ENCODE peak calls at places on chromosome 13, in six cellular contexts. One of them, this sample, is unnamed.

GRCh38 chr13:113625965-113626661 is 31.9 kb downstream of the ATP4B start:
- DNase-seq in fibroblast of mammary gland: no peak
- DNase-seq in CD8-positive, alpha-beta memory T cell: no peak
- DNase-seq in keratinocyte: no peak
- DNase-seq in cardiac fibroblast: peak; percentile 48
- DNase-seq in ovary: peak; percentile 32
- DNase-seq in this sample: peak; percentile 36

GRCh38 chr13:27922974-27923612 is 3.3 kb downstream of the PDX1 start:
- DNase-seq in fibroblast of mammary gland: no peak
- DNase-seq in CD8-positive, alpha-beta memory T cell: no peak
- DNase-seq in keratinocyte: no peak
- DNase-seq in cardiac fibroblast: no peak
- DNase-seq in ovary: no peak
- DNase-seq in this sample: no peak

GRCh38 chr13:40589285-40590109 is 76.9 kb downstream of the FOXO1 start:
- DNase-seq in fibroblast of mammary gland: peak; percentile 83
- DNase-seq in CD8-positive, alpha-beta memory T cell: no peak
- DNase-seq in keratinocyte: peak; percentile 33
- DNase-seq in cardiac fibroblast: peak; percentile 93
- DNase-seq in ovary: no peak
- DNase-seq in this sample: no peak

GRCh38 chr13:44331912-44332840 is 41.4 kb upstream of the SERP2 start:
- DNase-seq in fibroblast of mammary gland: peak; percentile 90
- DNase-seq in CD8-positive, alpha-beta memory T cell: no peak
- DNase-seq in keratinocyte: no peak
- DNase-seq in cardiac fibroblast: peak; percentile 72
- DNase-seq in ovary: peak; percentile 92
- DNase-seq in this sample: no peak

GRCh38 chr13:25906211-25906661 is 145.6 kb downstream of the SHISA2 start:
- DNase-seq in fibroblast of mammary gland: no peak
- DNase-seq in CD8-positive, alpha-beta memory T cell: no peak
- DNase-seq in keratinocyte: no peak
- DNase-seq in cardiac fibroblast: no peak
- DNase-seq in ovary: no peak
- DNase-seq in this sample: no peak

GRCh38 chr13:90732049-90732448 is 615.4 kb upstream of the MIR17HG start:
- DNase-seq in fibroblast of mammary gland: no peak
- DNase-seq in CD8-positive, alpha-beta memory T cell: no peak
- DNase-seq in keratinocyte: no peak
- DNase-seq in cardiac fibroblast: no peak
- DNase-seq in ovary: no peak
- DNase-seq in this sample: no peak

GRCh38 chr13:49998714-49999624 is 2.1 kb downstream of the TRIM13 start:
- DNase-seq in fibroblast of mammary gland: no peak
- DNase-seq in CD8-positive, alpha-beta memory T cell: no peak
- DNase-seq in keratinocyte: no peak
- DNase-seq in cardiac fibroblast: no peak
- DNase-seq in ovary: no peak
- DNase-seq in this sample: no peak

GRCh38 chr13:112562254-112562653 is 25.7 kb downstream of the TUBGCP3 start:
- DNase-seq in fibroblast of mammary gland: no peak
- DNase-seq in CD8-positive, alpha-beta memory T cell: no peak
- DNase-seq in keratinocyte: no peak
- DNase-seq in cardiac fibroblast: no peak
- DNase-seq in ovary: no peak
- DNase-seq in this sample: no peak

GRCh38 chr13:35489050-35489449 is 12.6 kb upstream of the MAB21L1 start:
- DNase-seq in fibroblast of mammary gland: no peak
- DNase-seq in CD8-positive, alpha-beta memory T cell: no peak
- DNase-seq in keratinocyte: no peak
- DNase-seq in cardiac fibroblast: no peak
- DNase-seq in ovary: no peak
- DNase-seq in this sample: no peak

GRCh38 chr13:77038907-77039470 is 12.0 kb upstream of the FBXL3 start:
- DNase-seq in fibroblast of mammary gland: no peak
- DNase-seq in CD8-positive, alpha-beta memory T cell: no peak
- DNase-seq in keratinocyte: no peak
- DNase-seq in cardiac fibroblast: no peak
- DNase-seq in ovary: no peak
- DNase-seq in this sample: no peak

GRCh38 chr13:54750521-54750920 is 1721.9 kb downstream of the OLFM4 start:
- DNase-seq in fibroblast of mammary gland: no peak
- DNase-seq in CD8-positive, alpha-beta memory T cell: no peak
- DNase-seq in keratinocyte: no peak
- DNase-seq in cardiac fibroblast: no peak
- DNase-seq in ovary: no peak
- DNase-seq in this sample: no peak

GRCh38 chr13:38350114-38350617 is 515 bp downstream of the UFM1 start:
- DNase-seq in fibroblast of mammary gland: peak; percentile 53
- DNase-seq in CD8-positive, alpha-beta memory T cell: no peak
- DNase-seq in keratinocyte: no peak
- DNase-seq in cardiac fibroblast: peak; percentile 66
- DNase-seq in ovary: peak; percentile 72
- DNase-seq in this sample: peak; percentile 89

GRCh38 chr13:106432636-106433035 is 102.8 kb downstream of the EFNB2 start:
- DNase-seq in fibroblast of mammary gland: peak; percentile 33
- DNase-seq in CD8-positive, alpha-beta memory T cell: no peak
- DNase-seq in keratinocyte: peak; percentile 4
- DNase-seq in cardiac fibroblast: peak; percentile 2
- DNase-seq in ovary: no peak
- DNase-seq in this sample: no peak

GRCh38 chr13:105202384-105202783 is 1333.1 kb downstream of the EFNB2 start:
- DNase-seq in fibroblast of mammary gland: peak; percentile 6
- DNase-seq in CD8-positive, alpha-beta memory T cell: no peak
- DNase-seq in keratinocyte: no peak
- DNase-seq in cardiac fibroblast: peak; percentile 42
- DNase-seq in ovary: no peak
- DNase-seq in this sample: no peak

GRCh38 chr13:57629821-57630235 is 1.7 kb upstream of the PCDH17 start:
- DNase-seq in fibroblast of mammary gland: peak; percentile 67
- DNase-seq in CD8-positive, alpha-beta memory T cell: peak; percentile 20
- DNase-seq in keratinocyte: no peak
- DNase-seq in cardiac fibroblast: peak; percentile 80
- DNase-seq in ovary: peak; percentile 70
- DNase-seq in this sample: peak; percentile 84

GRCh38 chr13:113090415-113090770 is 15.2 kb upstream of the F7 start:
- DNase-seq in fibroblast of mammary gland: no peak
- DNase-seq in CD8-positive, alpha-beta memory T cell: no peak
- DNase-seq in keratinocyte: no peak
- DNase-seq in cardiac fibroblast: no peak
- DNase-seq in ovary: no peak
- DNase-seq in this sample: peak; percentile 19

GRCh38 chr13:50843256-50844043 is at the start of gene DLEU7:
- DNase-seq in fibroblast of mammary gland: no peak
- DNase-seq in CD8-positive, alpha-beta memory T cell: no peak
- DNase-seq in keratinocyte: no peak
- DNase-seq in cardiac fibroblast: no peak
- DNase-seq in ovary: no peak
- DNase-seq in this sample: no peak

GRCh38 chr13:72255908-72256307 is 388.9 kb upstream of the DACH1 start:
- DNase-seq in fibroblast of mammary gland: peak; percentile 0
- DNase-seq in CD8-positive, alpha-beta memory T cell: no peak
- DNase-seq in keratinocyte: no peak
- DNase-seq in cardiac fibroblast: peak; percentile 30
- DNase-seq in ovary: no peak
- DNase-seq in this sample: no peak

GRCh38 chr13:48593551-48593950 is 60.2 kb upstream of the CYSLTR2 start:
- DNase-seq in fibroblast of mammary gland: no peak
- DNase-seq in CD8-positive, alpha-beta memory T cell: no peak
- DNase-seq in keratinocyte: no peak
- DNase-seq in cardiac fibroblast: no peak
- DNase-seq in ovary: no peak
- DNase-seq in this sample: no peak

GRCh38 chr13:89375839-89376238 is 1704.7 kb downstream of the SLITRK5 start:
- DNase-seq in fibroblast of mammary gland: peak; percentile 74
- DNase-seq in CD8-positive, alpha-beta memory T cell: no peak
- DNase-seq in keratinocyte: no peak
- DNase-seq in cardiac fibroblast: peak; percentile 78
- DNase-seq in ovary: no peak
- DNase-seq in this sample: no peak

GRCh38 chr13:60165391-60166099 is 1.8 kb upstream of the DIAPH3 start:
- DNase-seq in fibroblast of mammary gland: no peak
- DNase-seq in CD8-positive, alpha-beta memory T cell: no peak
- DNase-seq in keratinocyte: no peak
- DNase-seq in cardiac fibroblast: no peak
- DNase-seq in ovary: no peak
- DNase-seq in this sample: no peak

GRCh38 chr13:50122465-50122864 is 107.2 kb downstream of the KCNRG start:
- DNase-seq in fibroblast of mammary gland: no peak
- DNase-seq in CD8-positive, alpha-beta memory T cell: no peak
- DNase-seq in keratinocyte: no peak
- DNase-seq in cardiac fibroblast: no peak
- DNase-seq in ovary: no peak
- DNase-seq in this sample: no peak

GRCh38 chr13:32660227-32660626 is 74.0 kb downstream of the PDS5B start:
- DNase-seq in fibroblast of mammary gland: no peak
- DNase-seq in CD8-positive, alpha-beta memory T cell: no peak
- DNase-seq in keratinocyte: no peak
- DNase-seq in cardiac fibroblast: no peak
- DNase-seq in ovary: no peak
- DNase-seq in this sample: no peak

GRCh38 chr13:35882722-35883497 is 248.3 kb downstream of the DCLK1 start:
- DNase-seq in fibroblast of mammary gland: no peak
- DNase-seq in CD8-positive, alpha-beta memory T cell: no peak
- DNase-seq in keratinocyte: no peak
- DNase-seq in cardiac fibroblast: no peak
- DNase-seq in ovary: no peak
- DNase-seq in this sample: no peak

GRCh38 chr13:40401911-40402776 is 264.3 kb downstream of the FOXO1 start:
- DNase-seq in fibroblast of mammary gland: peak; percentile 99
- DNase-seq in CD8-positive, alpha-beta memory T cell: no peak
- DNase-seq in keratinocyte: no peak
- DNase-seq in cardiac fibroblast: peak; percentile 98
- DNase-seq in ovary: peak; percentile 97
- DNase-seq in this sample: peak; percentile 94

GRCh38 chr13:46521921-46522691 is 30.9 kb upstream of the LRCH1 start:
- DNase-seq in fibroblast of mammary gland: peak; percentile 24
- DNase-seq in CD8-positive, alpha-beta memory T cell: no peak
- DNase-seq in keratinocyte: no peak
- DNase-seq in cardiac fibroblast: no peak
- DNase-seq in ovary: no peak
- DNase-seq in this sample: no peak
- H3K4me3 ChIP-seq in fibroblast of mammary gland: no peak overlapping the region
- H3K4me3 ChIP-seq in CD8-positive, alpha-beta memory T cell: no peak overlapping the region
- H3K4me3 ChIP-seq in keratinocyte: no peak overlapping the region
- H3K4me3 ChIP-seq in cardiac fibroblast: no peak overlapping the region
- H3K4me3 ChIP-seq in ovary: no peak overlapping the region
- H3K4me3 ChIP-seq in this sample: no peak overlapping the region

GRCh38 chr13:23612182-23612581 is 42.0 kb downstream of the TNFRSF19 start:
- DNase-seq in fibroblast of mammary gland: no peak
- DNase-seq in CD8-positive, alpha-beta memory T cell: no peak
- DNase-seq in keratinocyte: no peak
- DNase-seq in cardiac fibroblast: no peak
- DNase-seq in ovary: no peak
- DNase-seq in this sample: no peak

GRCh38 chr13:23609414-23610186 is 39.4 kb downstream of the TNFRSF19 start:
- DNase-seq in fibroblast of mammary gland: peak; percentile 70
- DNase-seq in CD8-positive, alpha-beta memory T cell: no peak
- DNase-seq in keratinocyte: no peak
- DNase-seq in cardiac fibroblast: peak; percentile 62
- DNase-seq in ovary: peak; percentile 47
- DNase-seq in this sample: no peak

GRCh38 chr13:23608704-23609413 is 38.6 kb downstream of the TNFRSF19 start:
- DNase-seq in fibroblast of mammary gland: peak; percentile 32
- DNase-seq in CD8-positive, alpha-beta memory T cell: no peak
- DNase-seq in keratinocyte: no peak
- DNase-seq in cardiac fibroblast: peak; percentile 49
- DNase-seq in ovary: peak; percentile 62
- DNase-seq in this sample: peak; percentile 88

GRCh38 chr13:23610966-23611486 is 40.8 kb downstream of the TNFRSF19 start:
- DNase-seq in fibroblast of mammary gland: peak; percentile 52
- DNase-seq in CD8-positive, alpha-beta memory T cell: no peak
- DNase-seq in keratinocyte: no peak
- DNase-seq in cardiac fibroblast: peak; percentile 52
- DNase-seq in ovary: no peak
- DNase-seq in this sample: no peak

GRCh38 chr13:23610187-23610576 is 40.0 kb downstream of the TNFRSF19 start:
- DNase-seq in fibroblast of mammary gland: peak; percentile 45
- DNase-seq in CD8-positive, alpha-beta memory T cell: no peak
- DNase-seq in keratinocyte: no peak
- DNase-seq in cardiac fibroblast: peak; percentile 50
- DNase-seq in ovary: no peak
- DNase-seq in this sample: no peak
- H3K4me3 ChIP-seq in fibroblast of mammary gland: no peak overlapping the region
- H3K4me3 ChIP-seq in CD8-positive, alpha-beta memory T cell: no peak overlapping the region
- H3K4me3 ChIP-seq in keratinocyte: no peak overlapping the region
- H3K4me3 ChIP-seq in cardiac fibroblast: no peak overlapping the region
- H3K4me3 ChIP-seq in ovary: no peak overlapping the region
- H3K4me3 ChIP-seq in this sample: no peak overlapping the region

GRCh38 chr13:78662467-78662866 is 3.5 kb upstream of the OBI1 start:
- DNase-seq in fibroblast of mammary gland: no peak
- DNase-seq in CD8-positive, alpha-beta memory T cell: no peak
- DNase-seq in keratinocyte: no peak
- DNase-seq in cardiac fibroblast: no peak
- DNase-seq in ovary: no peak
- DNase-seq in this sample: no peak

GRCh38 chr13:78659450-78660110 is 625 bp upstream of the OBI1 start:
- DNase-seq in fibroblast of mammary gland: peak; percentile 9
- DNase-seq in CD8-positive, alpha-beta memory T cell: peak; percentile 9
- DNase-seq in keratinocyte: no peak
- DNase-seq in cardiac fibroblast: peak; percentile 27
- DNase-seq in ovary: no peak
- DNase-seq in this sample: no peak

GRCh38 chr13:78657699-78658629 is 991 bp downstream of the OBI1 start:
- DNase-seq in fibroblast of mammary gland: peak; percentile 33
- DNase-seq in CD8-positive, alpha-beta memory T cell: no peak
- DNase-seq in keratinocyte: no peak
- DNase-seq in cardiac fibroblast: peak; percentile 33
- DNase-seq in ovary: no peak
- DNase-seq in this sample: no peak

GRCh38 chr13:78658630-78659449 is at the start of gene OBI1:
- DNase-seq in fibroblast of mammary gland: peak; percentile 89
- DNase-seq in CD8-positive, alpha-beta memory T cell: peak; percentile 88
- DNase-seq in keratinocyte: peak; percentile 1
- DNase-seq in cardiac fibroblast: peak; percentile 93
- DNase-seq in ovary: peak; percentile 94
- DNase-seq in this sample: peak; percentile 98

GRCh38 chr13:78660130-78660857 is 1.3 kb upstream of the OBI1 start:
- DNase-seq in fibroblast of mammary gland: peak; percentile 33
- DNase-seq in CD8-positive, alpha-beta memory T cell: no peak
- DNase-seq in keratinocyte: no peak
- DNase-seq in cardiac fibroblast: peak; percentile 30
- DNase-seq in ovary: no peak
- DNase-seq in this sample: peak; percentile 77
- H3K4me3 ChIP-seq in fibroblast of mammary gland: peak overlapping the region; percentile 95
- H3K4me3 ChIP-seq in CD8-positive, alpha-beta memory T cell: peak overlapping the region; percentile 72
- H3K4me3 ChIP-seq in keratinocyte: peak overlapping the region; percentile 92
- H3K4me3 ChIP-seq in cardiac fibroblast: peak overlapping the region; percentile 89
- H3K4me3 ChIP-seq in ovary: peak overlapping the region; percentile 93
- H3K4me3 ChIP-seq in this sample: peak overlapping the region; percentile 99

DNA sequence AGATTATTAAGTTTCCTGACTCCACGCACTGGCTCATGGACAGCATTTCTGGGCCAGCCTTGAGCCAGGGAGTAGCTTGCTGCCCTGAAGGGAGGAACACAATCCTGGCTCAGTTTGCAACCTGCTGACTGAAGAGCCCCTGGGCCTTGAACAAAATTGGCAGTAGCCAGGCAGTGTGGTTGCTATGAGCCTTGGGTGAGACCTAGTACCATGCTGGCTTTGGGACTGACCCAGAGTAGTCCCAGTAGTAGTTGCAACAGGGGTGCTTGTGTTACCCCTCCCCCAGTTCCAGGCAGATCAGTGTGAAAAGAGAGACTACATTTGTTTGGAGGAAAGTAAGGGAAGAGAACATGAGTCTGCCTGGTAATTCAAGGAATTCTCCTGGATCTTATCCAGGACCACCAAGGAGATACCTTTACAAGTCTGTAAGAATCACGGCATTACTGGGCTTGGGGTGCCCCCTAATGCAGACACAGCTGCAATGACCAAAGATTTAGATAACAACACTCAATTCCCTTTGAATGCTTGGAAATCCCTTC is 22.0 kb downstream of the ITGBL1 start:
- DNase-seq in fibroblast of mammary gland: peak; percentile 90
- DNase-seq in CD8-positive, alpha-beta memory T cell: no peak
- DNase-seq in keratinocyte: no peak
- DNase-seq in cardiac fibroblast: peak; percentile 85
- DNase-seq in ovary: peak; percentile 63
- DNase-seq in this sample: no peak
- H3K4me3 ChIP-seq in fibroblast of mammary gland: no peak overlapping the region
- H3K4me3 ChIP-seq in CD8-positive, alpha-beta memory T cell: no peak overlapping the region
- H3K4me3 ChIP-seq in keratinocyte: no peak overlapping the region
- H3K4me3 ChIP-seq in cardiac fibroblast: no peak overlapping the region
- H3K4me3 ChIP-seq in ovary: no peak overlapping the region
- H3K4me3 ChIP-seq in this sample: no peak overlapping the region

This sample was measured in spleen.